ENCODE peak calls at places on chromosomes 12 and 14, in six cellular contexts. V is neural progenitor cell, H is GM12878, K is mesendoderm, U is OCI-LY7, T is IMR-90. M is an unnamed sample.

GRCh38 chr12:104436790-104437189 is 20.0 kb upstream of the CHST11 start:
- DNase-seq in H (no peak), K (no peak), U (no peak), V (no peak), T (no peak), M (no peak)

GRCh38 chr12:64672925-64673409 is 62.7 kb downstream of the RASSF3 start:
- DNase-seq in H (no peak), T (peak), K (no peak), U (peak), V (no peak), M (peak)

GRCh38 chr12:2156333-2156732 is 103.5 kb downstream of the CACNA1C start:
- DNase-seq in H (no peak), K (no peak), T (peak), U (no peak), V (no peak), M (no peak)

GRCh38 chr12:113208041-113208934 is 13.0 kb upstream of the TPCN1 start:
- DNase-seq in T (peak), H (peak), K (peak), U (peak), V (no peak), M (peak)

GRCh38 chr12:93361159-93361919 is 16.4 kb upstream of the NUDT4 start:
- DNase-seq in U (no peak), H (no peak), V (no peak), T (peak), K (peak), M (peak)

GRCh38 chr12:97151481-97151880 is 244.4 kb downstream of the NEDD1 start:
- DNase-seq in K (no peak), U (no peak), T (no peak), V (no peak), H (no peak), M (no peak)

GRCh38 chr14:69574266-69574953 is at the start of gene CCDC177:
- DNase-seq in V (peak), K (peak), T (peak), U (peak), H (no peak), M (no peak)

GRCh38 chr14:69780092-69780491 is 13.2 kb downstream of the SRSF5 start:
- DNase-seq in V (no peak), K (no peak), H (no peak), T (no peak), U (no peak), M (no peak)

GRCh38 chr12:41795066-41795465 is 349.6 kb downstream of the GXYLT1 start:
- DNase-seq in K (no peak), U (no peak), V (no peak), H (no peak), T (peak), M (no peak)

GRCh38 chr14:55237999-55238680 is 33.1 kb upstream of the FBXO34 start:
- DNase-seq in V (no peak), H (no peak), K (no peak), T (no peak), U (no peak), M (no peak)

GRCh38 chr14:55241673-55242072 is 29.5 kb upstream of the FBXO34 start:
- DNase-seq in H (no peak), K (no peak), T (no peak), U (no peak), V (no peak), M (no peak)

GRCh38 chr14:55245657-55246268 is 25.5 kb upstream of the FBXO34 start:
- DNase-seq in T (peak), H (no peak), K (peak), U (peak), V (peak), M (peak)

GRCh38 chr14:55243813-55244212 is 27.4 kb upstream of the FBXO34 start:
- DNase-seq in V (no peak), H (no peak), T (no peak), U (no peak), K (no peak), M (no peak)

GRCh38 chr14:55240526-55241178 is 30.6 kb upstream of the FBXO34 start:
- DNase-seq in V (peak), T (peak), K (peak), U (no peak), H (no peak), M (no peak)
- H3K4me2 ChIP-seq in V (peak), T (peak), K (no peak), U (no peak), H (no peak), M (no peak)

GRCh38 chr14:74349757-74350156 is 1.5 kb downstream of the VRTN start:
- DNase-seq in U (no peak), H (no peak), V (peak), K (peak), T (no peak), M (no peak)

GRCh38 chr14:74348241-74348734 is at the start of gene VRTN:
- DNase-seq in V (no peak), K (peak), T (no peak), H (no peak), U (no peak), M (no peak)

GRCh38 chr14:74350211-74350943 is 2.1 kb downstream of the VRTN start:
- DNase-seq in K (peak), H (no peak), V (no peak), U (no peak), T (no peak), M (no peak)

GRCh38 chr14:74348735-74349463 is 628 bp downstream of the VRTN start:
- DNase-seq in V (no peak), K (no peak), T (no peak), U (no peak), H (no peak), M (no peak)

GRCh38 chr14:74350944-74351323 is 2.7 kb downstream of the VRTN start:
- DNase-seq in V (no peak), U (no peak), H (no peak), T (no peak), K (no peak), M (no peak)
- H3K4me2 ChIP-seq in V (peak), U (no peak), H (no peak), T (no peak), K (peak), M (no peak)

GRCh38 chr14:61718039-61718438 is 22.7 kb downstream of the HIF1A start:
- DNase-seq in H (no peak), V (peak), K (no peak), T (no peak), U (no peak), M (no peak)

GRCh38 chr14:61713724-61714437 is 18.6 kb downstream of the HIF1A start:
- DNase-seq in V (no peak), H (no peak), U (no peak), K (peak), T (no peak), M (no peak)

GRCh38 chr14:61720302-61720677 is 25.0 kb downstream of the HIF1A start:
- DNase-seq in U (peak), H (no peak), V (no peak), K (no peak), T (no peak), M (no peak)

GRCh38 chr14:61719344-61720301 is 24.3 kb downstream of the HIF1A start:
- DNase-seq in T (no peak), H (no peak), U (peak), K (no peak), V (no peak), M (no peak)

DNA sequence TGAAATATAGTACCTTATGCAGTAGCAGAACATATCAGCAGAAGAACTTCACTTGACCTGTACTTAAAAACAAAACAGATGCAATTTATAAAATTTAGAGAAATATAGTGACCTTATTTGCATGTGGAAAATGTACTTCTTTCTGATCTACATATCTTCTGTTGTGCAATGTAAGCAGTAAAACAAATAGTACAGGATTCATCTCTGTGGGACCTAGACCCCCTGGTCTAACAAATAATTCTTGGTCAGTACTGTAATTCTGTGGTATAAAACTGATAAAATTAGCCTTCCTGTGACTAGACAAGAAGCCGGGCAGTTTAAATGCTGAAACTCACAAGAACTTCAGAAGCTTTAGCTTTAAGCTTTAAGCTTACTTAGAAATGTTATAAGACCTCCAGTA is 21.6 kb downstream of the HIF1A start:
- DNase-seq in U (no peak), K (no peak), V (no peak), H (no peak), T (no peak), M (no peak)
- H3K4me2 ChIP-seq in U (peak), K (no peak), V (no peak), H (peak), T (no peak), M (no peak)

DNA sequence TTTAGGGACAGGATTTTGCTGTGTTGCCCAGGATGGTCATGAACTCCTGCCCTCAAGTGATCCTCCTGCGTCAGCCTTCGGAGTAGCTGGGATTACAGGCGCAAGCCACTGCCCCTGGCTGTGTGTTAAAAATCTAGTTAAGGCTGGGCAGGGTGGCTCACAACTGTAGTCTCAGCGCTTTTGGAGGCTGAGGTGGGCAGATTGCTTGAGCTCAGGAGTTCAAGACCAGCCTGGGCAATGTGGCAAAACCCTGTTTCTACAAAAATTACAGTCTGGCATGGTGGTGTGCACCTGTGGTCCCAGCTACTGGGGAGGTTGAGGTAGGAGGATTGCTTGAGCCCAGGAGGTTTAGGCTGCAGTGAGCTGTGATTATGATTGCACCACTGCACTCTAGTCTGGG is 9.2 kb downstream of the DDIT3 start:
- DNase-seq in U (no peak), H (no peak), T (no peak), V (no peak), K (no peak), M (no peak)
- H3K4me2 ChIP-seq in U (no peak), H (no peak), T (no peak), V (no peak), K (no peak), M (no peak)

GRCh38 chr12:58202933-58203713 is 261.8 kb downstream of the ATP23 start:
- DNase-seq in U (peak), V (no peak), T (no peak), K (no peak), H (no peak), M (no peak)

GRCh38 chr12:58206876-58207275 is 265.5 kb downstream of the ATP23 start:
- DNase-seq in U (no peak), T (no peak), V (peak), H (no peak), K (peak), M (no peak)

GRCh38 chr12:58204086-58204485 is 262.7 kb downstream of the ATP23 start:
- DNase-seq in T (peak), K (no peak), U (no peak), V (no peak), H (no peak), M (no peak)
- H3K4me2 ChIP-seq in T (no peak), K (no peak), U (no peak), V (no peak), H (no peak), M (no peak)

GRCh38 chr14:74981833-74982232 is 20.9 kb upstream of the EIF2B2 start:
- DNase-seq in K (no peak), H (no peak), U (no peak), T (no peak), V (no peak), M (no peak)

GRCh38 chr14:74984241-74985027 is 18.3 kb upstream of the EIF2B2 start:
- DNase-seq in U (no peak), H (no peak), K (no peak), T (no peak), V (peak), M (no peak)

GRCh38 chr14:74982661-74983060 is 20.1 kb upstream of the EIF2B2 start:
- DNase-seq in H (no peak), K (no peak), T (no peak), U (no peak), V (no peak), M (no peak)

GRCh38 chr14:74985028-74985310 is 17.8 kb upstream of the EIF2B2 start:
- DNase-seq in U (no peak), H (no peak), T (no peak), K (no peak), V (no peak), M (no peak)

GRCh38 chr14:74983343-74983742 is 19.4 kb upstream of the EIF2B2 start:
- DNase-seq in K (no peak), T (no peak), V (no peak), U (no peak), H (no peak), M (no peak)
- H3K4me2 ChIP-seq in K (no peak), T (no peak), V (no peak), U (no peak), H (no peak), M (no peak)